ENCODE peak calls at places on chromosomes 6 and 20, in four cellular contexts. V, J, S and T are unnamed samples.

GRCh38 chr20:45032276-45032675 is 66.0 kb downstream of the STK4 start:
- DNase-seq in V (no peak), S (no peak), J (no peak), T (no peak)

GRCh38 chr6:89843070-89843469 is 13.4 kb downstream of the CASP8AP2 start:
- DNase-seq in V (peak; percentile 34), J (no peak), S (no peak), T (no peak)

GRCh38 chr6:30881987-30882763 is 2.1 kb upstream of the DDR1 start:
- DNase-seq in S (peak; percentile 78), V (peak; percentile 77), J (no peak), T (peak; percentile 55)

GRCh38 chr20:38926934-38927616 is 858 bp downstream of the FAM83D start:
- DNase-seq in J (no peak), V (peak; percentile 36), S (peak; percentile 11), T (no peak)

GRCh38 chr6:36840471-36841461 is 1.5 kb upstream of the CPNE5 start:
- DNase-seq in V (no peak), J (no peak), S (peak; percentile 36), T (peak; percentile 63)

GRCh38 chr6:127458817-127459216 is 372 bp downstream of the KIAA0408 start:
- DNase-seq in J (no peak), S (no peak), V (peak; percentile 59), T (no peak)

GRCh38 chr6:111552241-111552744 is 53.4 kb downstream of the TRAF3IP2 start:
- DNase-seq in J (peak; percentile 51), V (peak; percentile 98), S (peak; percentile 95), T (peak; percentile 66)

GRCh38 chr20:40265872-40266533 is 423.0 kb downstream of the MAFB start:
- DNase-seq in V (no peak), J (no peak), S (peak; percentile 52), T (no peak)

GRCh38 chr6:47780510-47781356 is 1.1 kb upstream of the OPN5 start:
- DNase-seq in S (peak; percentile 83), J (peak; percentile 3), V (peak; percentile 73), T (peak; percentile 53)

GRCh38 chr6:47376930-47377329 is 67.2 kb upstream of the TNFRSF21 start:
- DNase-seq in S (no peak), V (no peak), J (no peak), T (no peak)

GRCh38 chr20:9040874-9041524 is 27.9 kb upstream of the PLCB4 start:
- DNase-seq in J (no peak), S (no peak), V (peak; percentile 86), T (no peak)

GRCh38 chr6:97925504-97925903 is 642.5 kb upstream of the MMS22L start:
- DNase-seq in J (no peak), V (no peak), S (peak; percentile 42), T (no peak)

GRCh38 chr6:144006731-144007454 is 1.2 kb downstream of the PLAGL1 start:
- DNase-seq in J (no peak), V (peak; percentile 75), S (peak; percentile 19), T (no peak)

GRCh38 chr20:23257106-23257761 is 93.4 kb upstream of the NXT1 start:
- DNase-seq in V (peak; percentile 27), J (no peak), S (no peak), T (no peak)

GRCh38 chr20:23257848-23258746 is 92.5 kb upstream of the NXT1 start:
- DNase-seq in J (no peak), S (peak; percentile 54), V (peak; percentile 88), T (no peak)

GRCh38 chr20:23264545-23264944 is 86.0 kb upstream of the NXT1 start:
- DNase-seq in S (no peak), V (no peak), J (no peak), T (peak; percentile 3)

GRCh38 chr20:23258747-23259121 is 91.9 kb upstream of the NXT1 start:
- DNase-seq in S (no peak), V (no peak), J (no peak), T (no peak)

DNA sequence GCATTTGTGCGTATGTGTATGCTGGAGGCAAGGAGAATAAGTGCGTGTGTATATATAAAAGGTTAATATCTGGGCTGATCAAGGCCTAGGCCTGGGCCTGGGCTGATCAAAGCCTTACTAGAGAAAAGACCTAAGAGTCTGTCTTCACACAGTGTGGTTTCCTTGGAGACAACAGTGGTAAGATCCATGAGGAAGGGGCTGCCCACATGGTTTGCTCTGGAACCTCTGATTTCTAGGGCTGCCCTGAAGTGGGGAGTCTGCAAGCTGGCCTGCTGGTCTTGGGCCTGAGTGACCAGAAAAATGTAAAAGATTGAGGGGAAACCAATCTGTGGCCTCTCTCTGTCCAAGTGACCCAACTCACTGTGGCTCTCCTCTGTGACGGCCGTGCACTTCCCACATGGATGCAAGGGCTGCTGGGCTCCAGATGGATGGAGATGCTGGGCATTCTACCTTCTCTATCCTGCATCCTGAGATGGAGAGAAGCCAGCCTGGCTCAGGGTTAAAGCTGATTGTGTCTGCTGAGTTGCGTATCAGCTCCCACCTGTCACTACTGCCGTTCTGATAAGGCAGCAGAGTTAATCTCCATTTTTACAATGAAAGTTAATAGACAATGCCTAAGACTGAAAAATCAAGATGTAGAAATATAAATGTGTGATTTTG is 90.3 kb upstream of the NXT1 start:
- DNase-seq in V (no peak), J (no peak), S (no peak), T (no peak)
- H4K5ac ChIP-seq in V (no peak overlapping the region), J (no peak overlapping the region), S (no peak overlapping the region), T (no peak overlapping the region)

DNA sequence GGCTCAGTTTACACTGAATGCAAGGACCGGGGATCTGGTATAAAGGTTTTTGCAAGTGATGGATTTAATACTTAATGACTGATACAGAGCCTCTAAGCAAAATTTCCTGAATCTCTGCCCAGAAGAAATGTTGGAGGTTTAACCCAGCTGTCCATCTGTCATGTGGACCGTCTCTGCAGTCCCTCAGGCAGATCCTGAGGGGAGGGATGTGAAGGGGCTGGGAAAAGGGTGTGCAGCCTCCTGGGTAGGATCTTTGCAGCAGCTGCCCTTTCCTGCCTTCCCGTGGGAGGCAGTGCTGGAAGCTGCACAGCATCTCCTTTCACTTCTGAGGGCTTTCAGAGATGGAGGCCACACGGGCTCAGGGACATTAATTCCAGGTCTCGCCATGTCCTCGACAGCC is 207.0 kb downstream of the SLC24A3 start:
- DNase-seq in S (no peak), J (no peak), V (no peak), T (no peak)
- H4K5ac ChIP-seq in S (no peak overlapping the region), J (no peak overlapping the region), V (no peak overlapping the region), T (no peak overlapping the region)

GRCh38 chr6:99604161-99605073 is 2.2 kb upstream of the PRDM13 start:
- DNase-seq in J (no peak), V (no peak), S (no peak), T (peak; percentile 54)
- H4K5ac ChIP-seq in J (no peak overlapping the region), V (no peak overlapping the region), S (no peak overlapping the region), T (no peak overlapping the region)

GRCh38 chr20:11993886-11994466 is 76.3 kb downstream of the BTBD3 start:
- DNase-seq in S (peak; percentile 83), V (no peak), J (no peak), T (peak; percentile 38)

GRCh38 chr20:11992426-11992825 is 74.7 kb downstream of the BTBD3 start:
- DNase-seq in J (no peak), V (no peak), S (no peak), T (no peak)

DNA sequence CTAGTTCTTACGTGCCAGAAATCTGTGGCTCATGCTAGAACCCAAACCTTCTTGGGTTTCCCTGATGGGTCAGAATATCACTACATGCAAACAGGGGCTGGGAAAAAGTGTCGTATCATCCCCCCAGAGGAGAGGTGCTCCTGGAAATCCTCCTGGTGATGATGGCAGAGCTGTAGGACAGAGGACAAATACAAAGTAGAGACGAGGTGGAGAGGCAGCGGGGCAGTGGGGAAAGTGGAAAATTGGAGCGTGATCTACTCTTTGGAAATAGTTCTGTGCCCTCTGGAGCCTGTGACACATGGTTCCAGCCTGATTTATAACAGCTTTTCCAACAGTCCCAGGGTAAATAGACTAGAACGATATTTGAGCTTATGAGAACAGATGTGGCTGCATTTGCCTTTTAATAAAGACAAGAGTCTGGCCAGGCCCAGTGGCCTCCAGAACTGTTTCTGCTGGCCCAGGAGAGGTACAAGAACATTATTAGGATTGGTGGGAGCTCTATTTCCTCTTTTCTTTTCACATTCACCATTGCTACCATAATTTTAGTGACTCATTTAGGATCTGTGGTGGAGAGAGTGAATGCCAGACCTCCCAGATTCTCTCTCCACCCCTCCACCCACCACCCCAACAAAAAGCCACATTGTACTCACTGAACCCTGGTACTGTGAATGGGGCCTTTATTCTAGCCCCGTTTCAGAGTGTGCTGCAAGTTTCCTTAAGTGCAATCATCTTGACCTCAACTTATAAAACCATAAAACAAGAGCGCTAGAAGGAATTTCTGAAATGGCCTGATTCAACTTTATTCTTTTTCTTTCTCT is 78.3 kb downstream of the BTBD3 start:
- DNase-seq in V (peak; percentile 1), S (no peak), J (no peak), T (no peak)
- H4K5ac ChIP-seq in V (no peak overlapping the region), S (no peak overlapping the region), J (no peak overlapping the region), T (no peak overlapping the region)

GRCh38 chr6:107083047-107083768 is 32.1 kb downstream of the BEND3 start:
- DNase-seq in J (no peak), V (no peak), S (no peak), T (no peak)
- H4K5ac ChIP-seq in J (no peak overlapping the region), V (no peak overlapping the region), S (no peak overlapping the region), T (no peak overlapping the region)

GRCh38 chr6:161701051-161701450 is 427.2 kb upstream of the AGPAT4 start:
- DNase-seq in V (no peak), S (no peak), J (no peak), T (no peak)
- H4K5ac ChIP-seq in V (no peak overlapping the region), S (no peak overlapping the region), J (no peak overlapping the region), T (no peak overlapping the region)

GRCh38 chr6:163719028-163719742 is 304.7 kb downstream of the QKI start:
- DNase-seq in V (no peak), S (no peak), J (no peak), T (no peak)
- H4K5ac ChIP-seq in V (no peak overlapping the region), S (no peak overlapping the region), J (no peak overlapping the region), T (no peak overlapping the region)

GRCh38 chr6:82702574-82702973 is 339.0 kb downstream of the TPBG start:
- DNase-seq in J (no peak), S (no peak), V (no peak), T (no peak)
- H4K5ac ChIP-seq in J (no peak overlapping the region), S (no peak overlapping the region), V (no peak overlapping the region), T (no peak overlapping the region)

GRCh38 chr6:153670403-153671026 is 368.5 kb upstream of the OPRM1 start:
- DNase-seq in V (no peak), J (no peak), S (no peak), T (no peak)
- H4K5ac ChIP-seq in V (no peak overlapping the region), J (no peak overlapping the region), S (no peak overlapping the region), T (no peak overlapping the region)

DNA sequence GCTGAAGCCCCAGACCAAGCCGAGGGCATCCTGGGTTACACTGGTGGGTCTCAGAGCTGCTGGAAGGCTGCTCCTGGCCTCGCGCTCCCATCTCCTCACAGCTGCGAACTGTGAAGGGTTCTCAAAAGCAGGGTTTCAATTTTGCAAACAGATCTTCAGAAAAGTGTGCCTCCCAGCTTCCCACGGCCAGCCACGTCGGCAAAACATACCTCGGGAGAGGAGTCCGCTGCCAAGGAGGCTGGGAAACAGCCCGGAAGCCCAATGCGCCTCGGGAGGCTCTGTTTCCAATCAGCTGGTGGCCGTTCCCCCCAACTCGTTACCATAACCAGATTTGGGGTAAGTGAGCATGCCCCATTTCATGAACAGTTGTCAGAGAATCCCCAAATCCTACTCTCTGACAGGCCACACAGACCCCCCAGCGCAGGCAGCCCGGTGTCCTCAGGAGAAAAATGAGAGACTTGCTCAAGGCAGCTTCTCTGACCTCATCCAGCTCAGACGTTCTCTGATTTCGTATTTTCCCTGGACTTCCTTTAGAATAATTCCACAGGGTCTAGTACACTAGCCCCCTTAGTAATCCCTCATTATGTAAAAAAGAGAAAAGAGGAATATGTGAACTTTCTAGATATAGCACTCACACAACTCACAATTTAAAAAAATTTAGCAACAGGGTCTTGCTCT is 98.4 kb downstream of the SNX5 start:
- DNase-seq in J (no peak), V (peak; percentile 32), S (no peak), T (no peak)
- H4K5ac ChIP-seq in J (peak overlapping the region; percentile 1), V (peak overlapping the region; percentile 75), S (no peak overlapping the region), T (no peak overlapping the region)